ENCODE peak calls at places on chromosomes 13 and 19, in ten cellular contexts. C is substantia nigra; P is ELF-1; T is RPMI8226; H is SJCRH30; M is A549; K is NCI-H2171 treated with DMSO at 0.1 percent for 48 hours; Q is nephron progenitor cell; O is CD4-positive, alpha-beta T cell; I is amniotic stem cell. B is an unnamed sample.

GRCh38 chr19:10120538-10121198 is 969 bp upstream of the EIF3G start:
- DNase-seq in M (no peak), C (no peak), I (peak; percentile 57), P (no peak), T (no peak), O (no peak), Q (no peak), H (no peak), K (no peak), B (no peak)

GRCh38 chr13:30143671-30144400 is 163.5 kb downstream of the KATNAL1 start:
- DNase-seq in K (no peak), T (no peak), P (no peak), M (no peak), Q (no peak), O (no peak), H (no peak), C (no peak), I (peak; percentile 32), B (no peak)

GRCh38 chr13:98476538-98476966 is 100.4 kb downstream of the STK24 start:
- DNase-seq in P (peak; percentile 59), H (no peak), K (no peak), I (peak; percentile 66), O (peak; percentile 76), C (no peak), M (no peak), T (peak; percentile 65), Q (no peak), B (no peak)

GRCh38 chr13:102591988-102592781 is 4.6 kb upstream of the TPP2 start:
- DNase-seq in I (peak; percentile 47), O (peak; percentile 75), H (peak; percentile 65), M (peak; percentile 64), K (peak; percentile 81), Q (peak; percentile 69), T (peak; percentile 83), C (peak; percentile 81), P (peak; percentile 86), B (peak; percentile 69)

GRCh38 chr19:14061751-14062557 is at the start of gene PALM3:
- DNase-seq in T (no peak), O (no peak), P (no peak), H (no peak), C (no peak), Q (no peak), K (no peak), I (no peak), M (no peak), B (peak; percentile 38)

GRCh38 chr13:24618219-24618955 is 61.8 kb upstream of the ATP12A start:
- DNase-seq in O (peak; percentile 7), I (no peak), P (peak; percentile 5), K (no peak), T (no peak), H (no peak), C (no peak), Q (no peak), M (no peak), B (no peak)

GRCh38 chr13:46101488-46102289 is 3.1 kb downstream of the CPB2 start:
- DNase-seq in K (no peak), O (no peak), T (no peak), Q (no peak), I (no peak), P (no peak), C (no peak), M (no peak), H (no peak), B (no peak)

GRCh38 chr13:28320884-28321574 is 173.9 kb downstream of the FLT1 start:
- DNase-seq in M (no peak), K (no peak), Q (no peak), P (no peak), H (no peak), T (no peak), C (no peak), O (no peak), I (no peak), B (no peak)

GRCh38 chr19:2330255-2330631 is 1.8 kb downstream of the SPPL2B start:
- DNase-seq in O (no peak), C (no peak), I (no peak), Q (no peak), P (no peak), K (no peak), H (no peak), T (no peak), M (no peak), B (no peak)

B was measured in H7.